ENCODE peak calls at places on chromosomes 1 and 21, in four cellular contexts. J, A, O and C are unnamed samples.

GRCh38 chr1:25586181-25586588 is 30.4 kb upstream of the MAN1C1 start:
- DNase-seq in J (peak), A (peak), O (no peak), C (no peak)

GRCh38 chr1:118101445-118101844 is 83.6 kb downstream of the SPAG17 start:
- DNase-seq in J (no peak), A (no peak), O (no peak), C (no peak)

GRCh38 chr1:190172636-190173410 is 304.8 kb downstream of the BRINP3 start:
- DNase-seq in J (no peak), A (no peak), O (peak), C (no peak)

GRCh38 chr1:18299441-18300338 is 181.0 kb upstream of the KLHDC7A start:
- DNase-seq in J (peak), A (peak), O (peak), C (no peak)

GRCh38 chr1:111369177-111369576 is 58.4 kb downstream of the OVGP1 start:
- DNase-seq in J (no peak), A (no peak), O (no peak), C (no peak)

GRCh38 chr1:26164036-26164927 is 4.5 kb downstream of the C1orf232 start:
- DNase-seq in J (peak), A (peak), O (peak), C (no peak)

GRCh38 chr1:232450626-232451025 is 179.3 kb downstream of the SIPA1L2 start:
- DNase-seq in J (no peak), A (no peak), O (no peak), C (no peak)

GRCh38 chr21:42003051-42003461 is 7.1 kb downstream of the ZBTB21 start:
- DNase-seq in J (no peak), A (no peak), O (no peak), C (no peak)

GRCh38 chr1:194512361-194512760 is 1325.9 kb upstream of the B3GALT2 start:
- DNase-seq in J (no peak), A (no peak), O (no peak), C (no peak)

GRCh38 chr1:193356249-193356648 is 169.8 kb upstream of the B3GALT2 start:
- DNase-seq in J (no peak), A (no peak), O (no peak), C (no peak)

GRCh38 chr21:8989261-8989882 is 1532.0 kb upstream of the TPTE start:
- DNase-seq in J (no peak), A (peak), O (no peak), C (no peak)

GRCh38 chr1:94962745-94963265 is 35.9 kb upstream of the CNN3 start:
- DNase-seq in J (no peak), A (no peak), O (no peak), C (peak)

GRCh38 chr1:89331890-89332289 is 32.0 kb upstream of the GBP6 start:
- DNase-seq in J (no peak), A (no peak), O (no peak), C (no peak)

GRCh38 chr1:107430540-107431228 is 289.8 kb downstream of the NTNG1 start:
- DNase-seq in J (peak), A (peak), O (peak), C (peak)

GRCh38 chr21:42403611-42404231 is at the start of gene UBASH3A:
- DNase-seq in J (no peak), A (peak), O (no peak), C (no peak)

GRCh38 chr1:10629091-10629815 is 154.5 kb downstream of the PEX14 start:
- DNase-seq in J (peak), A (no peak), O (peak), C (no peak)

GRCh38 chr1:205994342-205994741 is 8.9 kb downstream of the RAB7B start:
- DNase-seq in J (peak), A (no peak), O (no peak), C (no peak)

GRCh38 chr1:248782311-248782887 is 26.8 kb upstream of the LYPD8 start:
- DNase-seq in J (no peak), A (no peak), O (no peak), C (no peak)

GRCh38 chr1:156502749-156503671 is 2.4 kb upstream of the MEF2D start:
- DNase-seq in J (peak), A (peak), O (no peak), C (no peak)

GRCh38 chr21:29218749-29219148 is 80.0 kb upstream of the BACH1 start:
- DNase-seq in J (no peak), A (no peak), O (no peak), C (no peak)

GRCh38 chr1:1779691-1780597 is 1.7 kb upstream of the NADK start:
- DNase-seq in J (peak), A (peak), O (no peak), C (peak)

GRCh38 chr21:16324630-16325029 is 594.8 kb downstream of the USP25 start:
- DNase-seq in J (no peak), A (no peak), O (no peak), C (no peak)

GRCh38 chr1:35178295-35178695 is 14.7 kb downstream of the SFPQ start:
- DNase-seq in J (no peak), A (no peak), O (no peak), C (no peak)

GRCh38 chr1:209368864-209369598 is 214.5 kb upstream of the CAMK1G start:
- DNase-seq in J (no peak), A (no peak), O (no peak), C (no peak)

GRCh38 chr1:156560585-156561163 is 11.7 kb downstream of the IQGAP3 start:
- DNase-seq in J (no peak), A (no peak), O (peak), C (no peak)

GRCh38 chr1:168637350-168637991 is 61.1 kb downstream of the XCL1 start:
- DNase-seq in J (no peak), A (peak), O (peak), C (no peak)

GRCh38 chr1:27299385-27300252 is 22.3 kb upstream of the TMEM222 start:
- DNase-seq in J (peak), A (no peak), O (peak), C (no peak)

GRCh38 chr1:234512376-234512965 is 33.5 kb upstream of the TARBP1 start:
- DNase-seq in J (peak), A (no peak), O (no peak), C (no peak)

DNA sequence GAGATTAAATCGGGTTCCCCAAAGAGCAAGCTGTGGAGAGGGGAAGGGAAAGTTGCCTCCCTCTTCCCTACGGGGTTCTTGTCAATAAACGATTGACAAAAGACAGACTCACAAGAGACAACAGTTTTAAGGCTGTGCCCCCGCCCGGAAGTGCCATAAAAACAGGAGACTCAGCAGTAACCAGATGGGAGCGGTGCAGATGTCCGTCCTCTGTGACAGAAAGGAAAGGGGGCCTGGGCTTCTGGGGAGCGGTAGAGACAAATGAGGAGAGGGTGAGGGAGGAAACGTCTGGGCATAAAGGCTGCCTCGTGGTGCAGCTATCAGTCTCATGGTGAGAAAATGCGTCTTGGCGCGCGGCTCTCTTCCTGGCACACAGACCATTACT is 5.9 kb downstream of the TP73 start:
- DNase-seq in J (peak), A (no peak), O (no peak), C (no peak)
- TF ChIP-seq USF1 in J (no peak), A (no peak), O (no peak), C (no peak)

GRCh38 chr1:45585496-45586075 is 1.7 kb downstream of the NASP start:
- DNase-seq in J (no peak), A (no peak), O (no peak), C (no peak)

GRCh38 chr1:45594412-45594811 is 10.6 kb downstream of the NASP start:
- DNase-seq in J (no peak), A (no peak), O (no peak), C (no peak)

GRCh38 chr1:45585110-45585426 is 1.2 kb downstream of the NASP start:
- DNase-seq in J (no peak), A (no peak), O (no peak), C (no peak)

GRCh38 chr1:45586769-45587168 is 2.9 kb downstream of the NASP start:
- DNase-seq in J (no peak), A (no peak), O (no peak), C (no peak)

DNA sequence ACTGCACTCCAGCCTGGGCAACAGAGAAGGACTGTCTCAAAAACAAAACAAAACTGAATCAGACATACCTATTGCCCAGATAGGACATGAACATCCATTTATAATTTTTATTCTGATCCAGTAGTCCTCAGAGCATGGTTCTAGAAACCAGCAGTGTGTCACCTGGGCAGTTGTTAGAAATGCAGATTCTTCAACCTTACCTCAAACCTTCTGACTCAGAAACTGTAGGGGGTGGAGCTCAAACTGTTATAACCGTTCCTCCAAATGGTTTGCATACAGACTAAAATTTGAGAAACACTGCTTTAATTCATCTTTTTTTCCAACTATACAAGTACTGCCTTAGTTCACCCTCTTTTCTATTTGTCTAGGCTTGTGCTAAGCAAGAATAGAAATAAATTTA is 6.0 kb downstream of the NASP start:
- DNase-seq in J (no peak), A (no peak), O (no peak), C (no peak)
- TF ChIP-seq USF1 in J (no peak), A (no peak), O (no peak), C (no peak)

GRCh38 chr1:93613895-93614294 is 67.7 kb downstream of the BCAR3 start:
- DNase-seq in J (no peak), A (no peak), O (no peak), C (no peak)
- TF ChIP-seq USF1 in J (no peak), A (no peak), O (no peak), C (no peak)

GRCh38 chr1:3651939-3652537 is at the start of gene TP73:
- DNase-seq in J (peak), A (peak), O (peak), C (no peak)
- TF ChIP-seq USF1 in J (no peak), A (no peak), O (no peak), C (no peak)

DNA sequence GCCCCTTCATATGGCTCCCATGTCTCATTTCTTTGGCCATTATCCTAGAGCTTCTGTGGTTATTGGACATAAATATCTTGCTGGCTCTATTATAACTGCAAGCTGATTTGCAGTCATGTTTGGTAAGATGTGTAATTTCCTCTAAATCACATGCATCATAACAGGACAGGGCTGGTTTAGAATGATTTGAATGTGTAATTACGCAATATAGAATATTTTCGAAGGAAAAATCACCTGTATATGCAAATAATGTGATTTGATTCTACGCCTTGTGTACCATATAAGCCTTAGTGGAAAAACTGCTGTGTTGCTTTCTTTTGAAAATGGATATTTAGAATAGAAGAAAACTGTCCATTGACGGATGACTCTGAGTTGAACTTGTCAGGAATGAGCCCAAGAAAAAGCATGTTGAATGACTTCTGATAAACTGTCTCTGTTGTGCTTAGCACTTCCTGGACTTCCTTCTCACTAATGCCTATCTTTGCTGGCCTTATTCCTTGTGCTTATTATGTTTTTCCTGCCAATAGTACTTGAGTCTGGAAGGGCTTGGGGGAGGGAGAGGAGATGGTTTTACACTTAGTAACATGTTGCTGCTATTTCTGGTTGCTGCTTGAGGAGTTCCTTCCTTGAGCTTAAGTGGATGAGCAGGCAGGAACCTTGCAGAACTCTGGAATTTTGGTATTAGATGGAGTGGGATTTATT is 6.5 kb downstream of the CACHD1 start:
- DNase-seq in J (no peak), A (no peak), O (no peak), C (no peak)
- TF ChIP-seq USF1 in J (no peak), A (no peak), O (no peak), C (no peak)

GRCh38 chr1:180196436-180197003 is 33.5 kb upstream of the LHX4 start:
- DNase-seq in J (no peak), A (no peak), O (no peak), C (no peak)
- TF ChIP-seq USF1 in J (no peak), A (no peak), O (no peak), C (no peak)

GRCh38 chr1:119799599-119800177 is 11.6 kb downstream of the REG4 start:
- DNase-seq in J (no peak), A (no peak), O (no peak), C (no peak)
- TF ChIP-seq USF1 in J (no peak), A (no peak), O (no peak), C (no peak)

GRCh38 chr21:38699048-38699447 is 106.7 kb upstream of the ETS2 start:
- DNase-seq in J (peak), A (peak), O (no peak), C (no peak)

GRCh38 chr21:38702196-38702595 is 103.5 kb upstream of the ETS2 start:
- DNase-seq in J (no peak), A (no peak), O (no peak), C (no peak)

GRCh38 chr21:38691626-38692025 is 114.1 kb upstream of the ETS2 start:
- DNase-seq in J (no peak), A (no peak), O (no peak), C (no peak)

GRCh38 chr21:38696617-38697016 is 109.1 kb upstream of the ETS2 start:
- DNase-seq in J (peak), A (no peak), O (no peak), C (no peak)
- TF ChIP-seq USF1 in J (no peak), A (no peak), O (no peak), C (no peak)